ENCODE peak calls at places on chromosome 1, in six cellular contexts. Q is RWPE1, R is GM10248, E is psoas muscle, B is foreskin fibroblast, J is tibial artery. H is an unnamed sample.

GRCh38 chr1:64082459-64082858 is 121.0 kb upstream of the UBE2U start:
- DNase-seq in E (peak; percentile 41), Q (no peak), R (no peak), J (no peak), B (peak; percentile 88), H (no peak)

GRCh38 chr1:905811-906531 is 17.8 kb upstream of the SAMD11 start:
- DNase-seq in Q (no peak), R (no peak), E (peak; percentile 52), J (peak; percentile 72), B (no peak), H (peak; percentile 34)

GRCh38 chr1:147071142-147071541 is 101.1 kb downstream of the PRKAB2 start:
- DNase-seq in J (no peak), Q (no peak), E (no peak), R (no peak), B (no peak), H (no peak)

GRCh38 chr1:226656601-226657277 is 82.3 kb downstream of the ITPKB start:
- DNase-seq in R (no peak), B (peak; percentile 95), J (no peak), Q (peak; percentile 81), E (peak; percentile 62), H (no peak)

GRCh38 chr1:151511636-151512215 is 539 bp downstream of the CGN start:
- DNase-seq in R (no peak), B (peak; percentile 58), E (no peak), J (no peak), Q (peak; percentile 33), H (no peak)

GRCh38 chr1:42010381-42010780 is 91.7 kb upstream of the HIVEP3 start:
- DNase-seq in R (no peak), B (no peak), E (no peak), J (no peak), Q (no peak), H (no peak)

GRCh38 chr1:15538750-15539149 is 12.1 kb downstream of the DNAJC16 start:
- DNase-seq in R (no peak), Q (peak; percentile 13), J (no peak), B (peak; percentile 19), E (no peak), H (no peak)

GRCh38 chr1:224482619-224483018 is 48.0 kb upstream of the WDR26 start:
- DNase-seq in E (no peak), Q (no peak), R (no peak), J (no peak), B (peak; percentile 63), H (no peak)

GRCh38 chr1:219298581-219299148 is 125.0 kb downstream of the LYPLAL1 start:
- DNase-seq in E (no peak), J (no peak), B (no peak), Q (no peak), R (no peak), H (no peak)

GRCh38 chr1:110783292-110783918 is 89.5 kb upstream of the CD53 start:
- DNase-seq in J (no peak), Q (peak; percentile 64), E (no peak), R (peak; percentile 72), B (peak; percentile 68), H (peak; percentile 68)

GRCh38 chr1:197776348-197777082 is 1.2 kb upstream of the DENND1B start:
- DNase-seq in E (no peak), J (no peak), R (peak; percentile 28), B (peak; percentile 85), Q (peak; percentile 67), H (no peak)

GRCh38 chr1:183417691-183418491 is at the start of gene NMNAT2:
- DNase-seq in Q (peak; percentile 16), J (no peak), R (no peak), B (peak; percentile 69), E (peak; percentile 50), H (no peak)

GRCh38 chr1:16091296-16091695 is 17.8 kb upstream of the FAM131C start:
- DNase-seq in R (no peak), Q (peak; percentile 84), E (no peak), J (no peak), B (no peak), H (no peak)

GRCh38 chr1:8817413-8818324 is at the start of gene RERE:
- DNase-seq in Q (peak; percentile 100), R (peak; percentile 100), E (peak; percentile 97), B (peak; percentile 96), J (peak; percentile 97), H (peak; percentile 100)
- TF ChIP-seq CTCF in Q (no peak), R (no peak), E (no peak), B (no peak), J (no peak), H (no peak)

DNA sequence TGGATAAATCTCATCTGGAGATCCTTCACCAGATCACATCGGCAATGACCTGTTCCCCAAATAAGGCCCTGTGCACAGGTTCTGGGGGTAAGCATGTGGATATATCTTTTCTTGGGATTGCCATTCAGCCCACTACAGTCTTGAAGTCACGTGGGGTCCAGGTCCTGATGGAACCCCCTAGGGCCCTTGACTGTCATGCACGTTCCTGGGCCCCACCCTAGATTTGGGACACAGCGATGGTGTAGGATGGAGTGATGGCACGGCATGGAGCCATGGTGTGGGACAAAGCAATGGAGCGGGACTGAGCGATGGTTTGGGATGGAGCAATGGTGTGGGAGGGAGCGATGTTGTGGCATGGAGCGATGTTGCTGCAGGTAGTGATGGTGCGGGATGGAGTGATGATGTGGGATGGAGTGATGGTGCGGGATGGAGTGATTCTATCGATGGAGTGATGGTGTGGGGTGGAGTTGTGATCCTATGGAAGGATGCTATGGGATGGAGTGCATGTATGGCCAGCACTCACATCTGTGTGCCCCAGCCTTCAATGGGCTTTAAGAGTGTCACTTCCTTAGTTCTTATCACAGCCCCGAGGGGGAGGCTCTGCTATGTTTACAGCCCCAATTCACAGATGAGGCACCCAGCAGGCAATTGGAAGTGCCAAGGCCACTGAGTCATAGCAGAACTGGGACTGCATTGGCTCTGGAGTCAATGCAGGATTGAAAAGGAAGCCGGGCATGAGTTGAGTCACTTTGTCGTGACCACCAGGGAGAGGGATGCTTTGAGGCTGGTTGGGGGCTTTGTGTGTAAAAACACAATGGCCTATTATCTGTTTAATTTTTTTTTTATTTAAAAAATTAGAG is 97.0 kb upstream of the C1orf174 start:
- DNase-seq in E (no peak), R (no peak), Q (no peak), J (peak; percentile 37), B (no peak), H (no peak)
- TF ChIP-seq CTCF in E (no peak), R (no peak), Q (no peak), J (no peak), B (no peak), H (no peak)

GRCh38 chr1:7339014-7339413 is 432.1 kb upstream of the VAMP3 start:
- DNase-seq in Q (no peak), E (no peak), B (no peak), R (no peak), J (no peak), H (no peak)
- TF ChIP-seq CTCF in Q (no peak), E (no peak), B (no peak), R (no peak), J (no peak), H (no peak)

GRCh38 chr1:25146382-25146855 is 85.9 kb downstream of the SYF2 start:
- DNase-seq in R (no peak), Q (no peak), J (no peak), B (no peak), E (peak; percentile 55), H (no peak)

GRCh38 chr1:25145775-25146381 is 86.4 kb downstream of the SYF2 start:
- DNase-seq in J (peak; percentile 56), Q (no peak), B (no peak), E (no peak), R (peak; percentile 61), H (peak; percentile 70)

GRCh38 chr1:25150998-25151397 is 81.3 kb downstream of the SYF2 start:
- DNase-seq in R (no peak), J (no peak), E (no peak), Q (no peak), B (no peak), H (no peak)

GRCh38 chr1:25148673-25149300 is 83.5 kb downstream of the SYF2 start:
- DNase-seq in E (no peak), B (no peak), Q (no peak), J (no peak), R (peak; percentile 51), H (peak; percentile 55)
- TF ChIP-seq CTCF in E (no peak), B (no peak), Q (no peak), J (no peak), R (peak; percentile 63), H (peak; percentile 64)

DNA sequence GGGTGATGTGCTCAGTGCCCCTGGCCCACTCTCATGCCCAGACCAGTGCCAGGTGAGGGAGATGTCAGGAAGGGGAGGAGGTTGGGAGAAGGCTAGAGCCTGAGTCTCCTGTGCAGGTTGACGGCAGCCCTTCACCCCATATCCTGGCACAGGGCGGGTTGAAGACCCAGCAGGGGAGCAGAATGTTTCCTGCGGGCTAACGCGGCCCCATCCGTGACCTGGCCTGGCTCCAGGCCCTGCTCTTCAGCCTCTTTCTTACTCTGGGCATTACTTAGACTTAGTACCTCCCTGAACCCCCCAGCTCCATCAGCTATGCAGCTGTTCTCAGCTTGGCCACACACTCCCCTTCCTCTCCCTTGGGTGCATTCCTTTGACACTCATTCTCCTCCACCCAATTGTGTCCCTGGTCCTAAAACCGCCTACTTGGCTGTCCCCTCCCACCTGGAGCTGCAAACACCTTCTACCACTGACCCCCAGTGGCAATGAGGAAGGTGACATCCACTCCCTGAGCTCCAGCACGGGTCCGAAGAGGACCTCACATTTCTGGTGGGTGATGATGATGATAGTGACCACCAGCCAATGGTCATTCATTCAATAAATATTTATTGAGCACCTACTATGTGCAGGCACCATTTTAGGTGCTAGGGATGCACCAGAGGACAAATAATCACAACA is 179.0 kb downstream of the PTPRU start:
- DNase-seq in J (no peak), R (no peak), Q (peak; percentile 40), B (no peak), E (no peak), H (no peak)
- TF ChIP-seq CTCF in J (no peak), R (no peak), Q (no peak), B (no peak), E (no peak), H (no peak)

GRCh38 chr1:158118713-158119402 is 61.8 kb upstream of the CD1D start:
- DNase-seq in R (no peak), B (peak; percentile 63), J (no peak), E (no peak), Q (no peak), H (no peak)

GRCh38 chr1:158124034-158124433 is 56.7 kb upstream of the CD1D start:
- DNase-seq in Q (peak; percentile 84), B (no peak), R (no peak), J (no peak), E (no peak), H (no peak)

GRCh38 chr1:158120254-158120653 is 60.4 kb upstream of the CD1D start:
- DNase-seq in B (no peak), E (no peak), R (no peak), J (no peak), Q (no peak), H (no peak)

GRCh38 chr1:158122823-158123390 is 57.8 kb upstream of the CD1D start:
- DNase-seq in B (no peak), J (no peak), Q (no peak), E (no peak), R (no peak), H (no peak)

DNA sequence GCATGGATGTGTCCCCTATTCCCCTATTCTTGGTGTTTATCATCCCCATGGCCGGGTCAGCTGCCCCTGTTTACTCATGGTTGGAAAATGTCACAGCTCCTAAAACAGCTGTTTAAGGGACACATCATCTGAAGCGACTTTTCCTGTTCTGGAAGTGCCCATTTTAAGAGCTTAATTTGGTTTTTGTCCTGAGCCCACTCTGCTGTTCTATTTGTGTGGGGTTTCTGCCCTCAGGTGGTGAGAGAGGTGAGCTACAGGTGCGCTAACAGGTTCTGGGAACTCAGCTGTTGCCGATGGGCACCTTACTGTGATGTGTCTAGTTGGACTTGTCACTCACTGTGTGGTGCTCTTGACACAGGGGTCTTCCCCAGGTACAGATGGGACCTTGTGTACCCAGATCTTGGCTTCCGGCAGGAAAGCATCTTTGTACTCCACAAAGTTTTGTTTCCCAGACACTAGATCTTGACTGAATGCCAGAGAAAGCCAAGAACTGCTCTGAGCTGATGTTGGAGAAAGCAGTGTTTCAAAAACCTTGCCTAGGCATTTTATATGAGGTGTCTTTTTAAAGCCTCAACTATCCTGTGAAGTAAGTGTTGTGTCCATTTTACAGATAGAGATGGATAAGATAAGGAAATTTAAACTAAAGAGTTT is 59.0 kb upstream of the CD1D start:
- DNase-seq in J (no peak), Q (peak; percentile 63), B (peak; percentile 76), R (peak; percentile 45), E (no peak), H (peak; percentile 47)
- TF ChIP-seq CTCF in J (peak; percentile 27), Q (peak; percentile 78), B (peak; percentile 61), R (peak; percentile 37), E (peak; percentile 24), H (peak; percentile 53)